ENCODE peak calls at places on chromosomes 5 and 9, in ten cellular contexts. E, D, X, V, F, M, Z, H, A and W are unnamed samples.

GRCh38 chr9:138061631-138062030 is 184.0 kb downstream of the CACNA1B start:
- DNase-seq in D (no peak), F (peak), X (no peak), E (no peak), Z (no peak), V (no peak), H (no peak), A (no peak), M (no peak), W (no peak)

GRCh38 chr9:109107402-109108240 is 12.1 kb downstream of the TMEM245 start:
- DNase-seq in F (no peak), E (peak), H (no peak), V (no peak), X (no peak), M (no peak), D (no peak), A (no peak), Z (no peak), W (no peak)

GRCh38 chr5:115472601-115473000 is 72.0 kb downstream of the FEM1C start:
- DNase-seq in M (peak), H (no peak), A (no peak), X (no peak), D (no peak), E (no peak), F (peak), V (peak), Z (peak), W (no peak)

GRCh38 chr5:111223086-111223789 is 946 bp upstream of the CAMK4 start:
- DNase-seq in H (no peak), M (no peak), D (no peak), F (no peak), V (no peak), E (no peak), A (no peak), Z (no peak), X (no peak), W (no peak)

GRCh38 chr9:6915635-6916034 is 157.9 kb downstream of the KDM4C start:
- DNase-seq in M (peak), A (no peak), X (no peak), D (no peak), F (no peak), E (no peak), V (no peak), H (no peak), Z (peak), W (no peak)

GRCh38 chr9:16282718-16283117 is 587.8 kb downstream of the BNC2 start:
- DNase-seq in E (no peak), V (no peak), D (no peak), Z (no peak), M (no peak), F (no peak), A (no peak), X (no peak), H (no peak), W (no peak)

GRCh38 chr9:89655990-89656657 is 51.3 kb downstream of the GADD45G start:
- DNase-seq in X (no peak), Z (no peak), F (no peak), M (no peak), A (no peak), E (no peak), D (no peak), V (no peak), H (no peak), W (no peak)

GRCh38 chr5:179180921-179181645 is 120.9 kb downstream of the ZNF354C start:
- DNase-seq in D (no peak), Z (no peak), M (no peak), V (no peak), H (no peak), X (no peak), F (no peak), E (no peak), A (no peak), W (no peak)

GRCh38 chr5:141914797-141915196 is 8.9 kb upstream of the DELE1 start:
- DNase-seq in H (no peak), X (no peak), F (no peak), E (no peak), V (no peak), M (no peak), A (peak), Z (no peak), D (no peak), W (no peak)

GRCh38 chr9:1087120-1087881 is 37.1 kb downstream of the DMRT2 start:
- DNase-seq in X (no peak), V (no peak), M (no peak), E (no peak), D (no peak), H (no peak), A (no peak), Z (no peak), F (no peak), W (no peak)

GRCh38 chr5:59390074-59390659 is 503.4 kb downstream of the PDE4D start:
- DNase-seq in E (no peak), D (no peak), F (no peak), A (no peak), M (peak), H (peak), X (no peak), V (no peak), Z (peak), W (no peak)

GRCh38 chr9:35695801-35696420 is 6.2 kb upstream of the TPM2 start:
- DNase-seq in D (no peak), Z (no peak), V (no peak), M (no peak), E (no peak), X (no peak), F (no peak), A (no peak), H (no peak), W (no peak)

GRCh38 chr9:35700031-35700430 is 10.3 kb upstream of the TPM2 start:
- DNase-seq in F (no peak), M (no peak), V (no peak), E (no peak), A (no peak), H (no peak), X (no peak), D (no peak), Z (peak), W (no peak)

GRCh38 chr9:35697486-35697885 is 7.8 kb upstream of the TPM2 start:
- DNase-seq in E (no peak), M (no peak), X (no peak), A (no peak), H (no peak), F (no peak), Z (no peak), V (no peak), D (no peak), W (no peak)

GRCh38 chr9:35698231-35698630 is 8.5 kb upstream of the TPM2 start:
- DNase-seq in M (no peak), A (no peak), Z (no peak), H (no peak), F (no peak), V (no peak), E (no peak), D (no peak), X (no peak), W (no peak)

DNA sequence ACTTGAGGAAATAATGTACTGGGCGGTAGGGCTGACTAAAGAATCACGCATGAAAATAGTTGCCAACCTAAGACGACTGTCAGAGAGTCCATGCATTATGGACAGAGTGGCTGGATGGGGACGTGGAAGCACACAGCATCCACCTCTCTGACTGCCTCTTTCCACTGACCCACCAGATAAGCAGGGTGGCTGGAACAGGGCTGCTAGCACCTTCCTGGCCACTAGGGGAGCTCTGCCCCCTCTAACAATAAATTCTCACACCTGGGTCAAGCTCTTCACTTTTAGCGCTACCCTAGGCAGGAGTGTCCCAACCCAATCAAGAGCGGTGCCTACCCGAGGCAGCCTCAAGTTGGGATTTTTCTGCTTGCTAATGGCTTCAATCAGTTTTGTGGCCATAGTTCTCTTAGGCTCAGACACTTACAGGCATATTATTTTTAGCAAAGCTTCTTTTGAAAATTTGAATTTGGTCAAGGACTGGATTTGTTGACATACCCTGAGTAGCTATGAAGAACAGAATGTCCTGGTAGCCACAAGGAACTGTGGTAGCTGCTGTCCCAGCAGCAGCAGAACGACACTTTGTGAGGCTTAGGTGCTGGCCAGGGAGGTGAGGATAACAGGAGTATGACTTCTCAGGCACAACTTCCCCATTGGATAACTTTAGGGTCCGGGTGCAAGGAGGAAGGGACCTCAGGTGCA is 6.9 kb upstream of the TPM2 start:
- DNase-seq in A (peak), H (peak), D (no peak), V (peak), Z (peak), F (peak), M (peak), E (peak), X (peak), W (peak)
- TF ChIP-seq CTCF in A (peak), H (peak), D (peak), V (peak), Z (peak), F (peak), M (peak), E (peak), X (peak), W (peak)

GRCh38 chr5:123176224-123176937 is 87.3 kb downstream of the PRDM6 start:
- DNase-seq in Z (no peak), M (no peak), V (no peak), A (no peak), E (no peak), X (no peak), D (no peak), F (no peak), H (no peak), W (no peak)
- H3K27ac ChIP-seq in Z (no peak), M (no peak), V (no peak), A (peak), E (no peak), X (no peak), D (no peak), F (no peak), H (no peak), W (no peak)

DNA sequence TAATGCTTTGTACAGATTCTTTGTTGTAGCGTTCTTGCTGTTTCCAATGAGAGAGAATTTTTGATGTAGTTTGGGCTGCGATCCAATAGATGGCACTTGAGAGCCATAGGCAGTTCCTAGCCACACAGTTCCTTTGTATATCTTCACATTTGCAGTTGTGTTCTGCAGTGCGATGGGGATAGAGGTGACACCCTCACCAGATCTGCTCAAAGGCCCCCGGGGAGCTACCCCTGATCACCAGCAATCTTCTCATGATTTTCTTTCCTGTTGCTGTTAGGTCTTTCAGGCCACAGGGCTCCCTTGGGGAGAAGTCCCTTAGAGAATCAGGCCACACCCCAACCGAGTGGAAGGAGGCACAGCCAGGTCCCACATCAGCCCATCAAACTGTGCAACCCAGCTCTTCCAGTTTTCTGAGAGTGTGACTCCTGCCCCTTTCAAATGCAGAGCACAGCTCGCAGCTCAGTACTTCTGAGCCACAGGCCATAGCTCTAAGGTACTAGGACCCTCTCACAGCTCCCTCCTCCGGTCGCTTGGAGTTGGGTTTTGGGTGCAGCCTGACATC is 353.7 kb downstream of the SLCO4C1 start:
- DNase-seq in E (peak), V (no peak), D (no peak), F (peak), Z (peak), H (peak), X (peak), M (peak), A (no peak), W (no peak)
- TF ChIP-seq CTCF in E (peak), V (peak), D (no peak), F (peak), Z (peak), H (peak), X (peak), M (peak), A (no peak), W (no peak)

GRCh38 chr5:138946241-138946623 is 71.1 kb upstream of the LRRTM2 start:
- DNase-seq in X (no peak), A (peak), Z (no peak), E (no peak), F (no peak), M (peak), V (no peak), H (no peak), D (no peak), W (no peak)
- H3K27ac ChIP-seq in X (no peak), A (no peak), Z (no peak), E (no peak), F (no peak), M (no peak), V (no peak), H (no peak), D (no peak), W (no peak)